ENCODE peak calls at places on chromosomes 2 and 18, in eight cellular contexts. Y is BJ; Q is IMR-90; T is spleen; S is transverse colon; C is NB4; H is right cardiac atrium; B is effector memory CD4-positive, alpha-beta T cell. A is an unnamed sample.

GRCh38 chr2:63658176-63658968 is 69.6 kb downstream of the MDH1 start:
- DNase-seq in Y (no peak), Q (peak), T (no peak), S (no peak), C (no peak), H (no peak), B (no peak), A (peak)

GRCh38 chr2:57849843-57850242 is 196.8 kb upstream of the VRK2 start:
- DNase-seq in Y (no peak), Q (no peak), T (peak), S (no peak), C (no peak), H (no peak), B (no peak), A (no peak)

GRCh38 chr18:74414951-74415515 is 42.1 kb downstream of the DIPK1C start:
- DNase-seq in Y (no peak), Q (no peak), T (no peak), S (no peak), C (no peak), H (no peak), B (no peak), A (no peak)

GRCh38 chr2:120959426-120959825 is 223.8 kb downstream of the GLI2 start:
- DNase-seq in Y (no peak), Q (no peak), T (no peak), S (no peak), C (no peak), H (peak), B (no peak), A (no peak)

GRCh38 chr18:55587341-55588000 is 521 bp downstream of the TCF4 start:
- DNase-seq in Y (no peak), Q (peak), T (no peak), S (no peak), C (peak), H (peak), B (no peak), A (no peak)

GRCh38 chr2:120905824-120906571 is 170.3 kb downstream of the GLI2 start:
- DNase-seq in Y (no peak), Q (no peak), T (no peak), S (no peak), C (no peak), H (no peak), B (no peak), A (no peak)

GRCh38 chr2:102141011-102141914 is 1.3 kb upstream of the IL1R1 start:
- DNase-seq in Y (peak), Q (peak), T (no peak), S (no peak), C (no peak), H (no peak), B (no peak), A (peak)

GRCh38 chr2:41668529-41668928 is 379.3 kb upstream of the PKDCC start:
- DNase-seq in Y (no peak), Q (no peak), T (no peak), S (no peak), C (no peak), H (no peak), B (no peak), A (no peak)

GRCh38 chr2:17805166-17805565 is 11.1 kb upstream of the MSGN1 start:
- DNase-seq in Y (no peak), Q (no peak), T (no peak), S (no peak), C (peak), H (no peak), B (no peak), A (no peak)

GRCh38 chr2:96330407-96330806 is 5.2 kb upstream of the NCAPH start:
- DNase-seq in Y (no peak), Q (peak), T (no peak), S (no peak), C (no peak), H (no peak), B (no peak), A (peak)

GRCh38 chr2:146324954-146325353 is 1519.9 kb upstream of the ACVR2A start:
- DNase-seq in Y (peak), Q (peak), T (no peak), S (no peak), C (no peak), H (no peak), B (no peak), A (peak)

GRCh38 chr2:122255924-122256323 is 500.5 kb downstream of the TSN start:
- DNase-seq in Y (no peak), Q (no peak), T (no peak), S (no peak), C (no peak), H (no peak), B (no peak), A (no peak)

GRCh38 chr18:79921984-79922965 is 29.2 kb downstream of the SLC66A2 start:
- DNase-seq in Y (no peak), Q (no peak), T (peak), S (no peak), C (no peak), H (no peak), B (no peak), A (no peak)

GRCh38 chr2:36705326-36706020 is 9.0 kb downstream of the VIT start:
- DNase-seq in Y (no peak), Q (no peak), T (no peak), S (no peak), C (no peak), H (no peak), B (no peak), A (no peak)

GRCh38 chr2:149050188-149050587 is 11.7 kb downstream of the LYPD6B start:
- DNase-seq in Y (no peak), Q (peak), T (no peak), S (no peak), C (peak), H (no peak), B (no peak), A (peak)

GRCh38 chr2:46716806-46717732 is 198.5 kb downstream of the MCFD2 start:
- DNase-seq in Y (no peak), Q (peak), T (no peak), S (no peak), C (peak), H (no peak), B (no peak), A (no peak)

GRCh38 chr2:100752628-100753333 is 67.2 kb upstream of the NPAS2 start:
- DNase-seq in Y (peak), Q (peak), T (no peak), S (no peak), C (peak), H (no peak), B (no peak), A (peak)

GRCh38 chr2:173397539-173397938 is 42.9 kb downstream of the CDCA7 start:
- DNase-seq in Y (no peak), Q (no peak), T (no peak), S (no peak), C (no peak), H (no peak), B (no peak), A (no peak)

GRCh38 chr2:61928816-61929471 is 23.5 kb downstream of the COMMD1 start:
- DNase-seq in Y (no peak), Q (peak), T (no peak), S (no peak), C (no peak), H (no peak), B (no peak), A (no peak)

GRCh38 chr2:200380833-200381542 is 74.5 kb downstream of the SPATS2L start:
- DNase-seq in Y (no peak), Q (peak), T (no peak), S (no peak), C (peak), H (no peak), B (no peak), A (no peak)

GRCh38 chr2:167331636-167332232 is 443.5 kb downstream of the XIRP2 start:
- DNase-seq in Y (no peak), Q (no peak), T (no peak), S (peak), C (peak), H (peak), B (no peak), A (no peak)

GRCh38 chr2:127953128-127953718 is 67.5 kb upstream of the AMMECR1L start:
- DNase-seq in Y (no peak), Q (peak), T (no peak), S (peak), C (no peak), H (peak), B (no peak), A (no peak)

GRCh38 chr2:37350034-37350433 is 5.6 kb downstream of the QPCT start:
- DNase-seq in Y (no peak), Q (no peak), T (no peak), S (peak), C (peak), H (no peak), B (no peak), A (no peak)

GRCh38 chr2:233061007-233061590 is 957 bp downstream of the INPP5D start:
- DNase-seq in Y (no peak), Q (no peak), T (peak), S (no peak), C (peak), H (no peak), B (no peak), A (no peak)

GRCh38 chr2:10329584-10329879 is 26.8 kb downstream of the HPCAL1 start:
- DNase-seq in Y (no peak), Q (no peak), T (no peak), S (no peak), C (no peak), H (no peak), B (no peak), A (no peak)

GRCh38 chr2:201880620-201881381 is 74.5 kb downstream of the CDK15 start:
- DNase-seq in Y (peak), Q (peak), T (no peak), S (no peak), C (peak), H (peak), B (no peak), A (no peak)
- H3K4me3 ChIP-seq in Y (no peak), Q (no peak), T (no peak), S (no peak), C (no peak), H (no peak), B (no peak), A (no peak)

DNA sequence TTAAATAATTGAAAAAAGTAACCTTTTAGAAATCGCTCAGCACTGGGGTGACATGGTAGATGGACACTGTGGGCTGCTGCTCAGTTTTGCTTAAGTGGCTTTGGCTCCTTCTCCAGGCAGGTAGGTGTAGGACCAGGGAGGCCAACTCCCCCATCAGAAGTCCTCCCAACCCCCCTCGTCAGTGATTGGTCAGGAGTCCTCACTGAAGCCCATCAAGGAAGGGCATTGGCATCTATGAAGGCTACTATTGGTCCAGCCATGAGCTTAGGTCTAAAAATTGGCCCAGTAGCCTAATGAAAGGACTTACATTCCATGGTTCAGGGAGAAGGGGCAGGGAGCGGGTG is 34.7 kb downstream of the ST3GAL5 start:
- DNase-seq in Y (no peak), Q (no peak), T (no peak), S (no peak), C (no peak), H (no peak), B (no peak), A (no peak)
- H3K4me3 ChIP-seq in Y (no peak), Q (no peak), T (peak), S (no peak), C (no peak), H (no peak), B (peak), A (no peak)

DNA sequence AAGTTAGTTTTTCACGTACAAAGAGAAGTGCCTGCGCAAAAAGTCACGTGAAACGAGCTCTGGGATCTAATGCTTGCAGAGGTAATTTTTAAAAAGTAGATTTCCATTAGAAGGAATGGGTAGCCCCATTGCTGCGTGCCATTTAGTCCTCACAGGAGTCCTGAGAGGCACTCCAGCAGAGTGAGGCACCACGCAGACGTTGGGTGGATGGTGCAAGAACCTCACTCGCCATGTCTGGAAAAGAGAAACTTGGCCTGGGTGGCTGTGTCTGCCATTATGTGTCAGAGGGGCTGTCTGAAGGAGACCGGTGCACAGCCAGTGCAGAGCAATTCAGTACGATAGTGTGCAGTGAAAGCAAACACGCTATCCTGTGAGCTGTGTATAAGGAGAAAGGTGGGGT is 1.8 kb upstream of the HDAC4 start:
- DNase-seq in Y (no peak), Q (no peak), T (peak), S (no peak), C (peak), H (no peak), B (no peak), A (no peak)
- H3K4me3 ChIP-seq in Y (no peak), Q (no peak), T (no peak), S (no peak), C (peak), H (no peak), B (no peak), A (no peak)

GRCh38 chr2:176090870-176091269 is 1.7 kb upstream of the HOXD13 start:
- DNase-seq in Y (no peak), Q (no peak), T (no peak), S (no peak), C (no peak), H (no peak), B (no peak), A (no peak)

GRCh38 chr2:176092270-176093144 is at the start of gene HOXD13:
- DNase-seq in Y (no peak), Q (no peak), T (no peak), S (no peak), C (peak), H (no peak), B (no peak), A (no peak)

GRCh38 chr2:176093145-176093888 is 796 bp downstream of the HOXD13 start:
- DNase-seq in Y (no peak), Q (no peak), T (no peak), S (no peak), C (peak), H (no peak), B (no peak), A (no peak)

GRCh38 chr2:176089843-176090395 is 2.6 kb upstream of the HOXD13 start:
- DNase-seq in Y (no peak), Q (no peak), T (no peak), S (no peak), C (no peak), H (no peak), B (no peak), A (no peak)

GRCh38 chr2:176091329-176092258 is 927 bp upstream of the HOXD13 start:
- DNase-seq in Y (no peak), Q (no peak), T (no peak), S (no peak), C (no peak), H (no peak), B (no peak), A (no peak)
- H3K4me3 ChIP-seq in Y (no peak), Q (no peak), T (no peak), S (no peak), C (no peak), H (no peak), B (no peak), A (no peak)

GRCh38 chr2:234635284-234635683 is 138.4 kb upstream of the ARL4C start:
- DNase-seq in Y (no peak), Q (peak), T (no peak), S (no peak), C (no peak), H (no peak), B (no peak), A (no peak)
- H3K4me3 ChIP-seq in Y (no peak), Q (no peak), T (no peak), S (no peak), C (no peak), H (no peak), B (no peak), A (no peak)

A was measured in skeletal muscle cell.